ENCODE peak calls at places on chromosomes 6 and 20, in eight cellular contexts. O is activated CD8-positive, alpha-beta memory T cell treated with anti-CD3 and anti-CD28 coated beads for 48 hours; W is lung; H is AG09309; A is NCI-H510A; I is mesenchymal stem cell; Z is iris pigment epithelial cell; K is NCI-H1048. B is an unnamed sample.

GRCh38 chr6:155628315-155628714 is 172.7 kb upstream of the NOX3 start:
- DNase-seq in A (no peak), Z (no peak), H (no peak), W (no peak), I (no peak), O (peak; percentile 6), K (no peak), B (no peak)

GRCh38 chr6:34595332-34596090 is 39.4 kb upstream of the SPDEF start:
- DNase-seq in K (no peak), W (no peak), Z (peak; percentile 63), I (no peak), O (no peak), A (no peak), H (peak; percentile 23), B (no peak)

GRCh38 chr6:5174756-5175155 is 86.0 kb downstream of the LYRM4 start:
- DNase-seq in K (no peak), I (no peak), Z (no peak), W (no peak), H (no peak), O (no peak), A (no peak), B (no peak)

GRCh38 chr6:128538763-128539162 is 18.4 kb upstream of the PTPRK start:
- DNase-seq in O (no peak), K (no peak), H (no peak), A (no peak), I (no peak), W (no peak), Z (peak; percentile 23), B (no peak)

GRCh38 chr6:24403501-24403824 is 727 bp downstream of the MRS2 start:
- DNase-seq in H (no peak), I (no peak), K (no peak), Z (no peak), A (no peak), O (no peak), W (no peak), B (no peak)

GRCh38 chr6:104486003-104486402 is 373.7 kb downstream of the HACE1 start:
- DNase-seq in H (no peak), A (no peak), Z (no peak), O (no peak), I (no peak), K (no peak), W (no peak), B (no peak)

GRCh38 chr6:344816-345340 is 46.7 kb upstream of the IRF4 start:
- DNase-seq in O (no peak), H (no peak), I (peak; percentile 79), A (no peak), W (no peak), K (no peak), Z (no peak), B (no peak)

GRCh38 chr6:130838971-130839370 is 11.8 kb downstream of the SMLR1 start:
- DNase-seq in Z (no peak), A (no peak), K (no peak), I (no peak), O (no peak), H (no peak), W (no peak), B (no peak)

GRCh38 chr6:113995632-113996031 is 24.7 kb upstream of the HDAC2 start:
- DNase-seq in A (peak; percentile 29), K (no peak), Z (peak; percentile 95), I (peak; percentile 92), W (peak; percentile 38), H (peak; percentile 92), O (no peak), B (no peak)

GRCh38 chr6:125274935-125275334 is 26.8 kb downstream of the HDDC2 start:
- DNase-seq in O (no peak), Z (no peak), K (no peak), I (no peak), H (no peak), W (no peak), A (no peak), B (no peak)

GRCh38 chr20:23126281-23127061 is 40.3 kb upstream of the CD93 start:
- DNase-seq in Z (no peak), O (no peak), I (no peak), A (no peak), H (no peak), W (no peak), K (no peak), B (no peak)

GRCh38 chr6:26197736-26198625 is 110.8 kb downstream of the HFE start:
- DNase-seq in Z (peak; percentile 35), K (no peak), O (no peak), H (no peak), I (peak; percentile 52), W (no peak), A (no peak), B (no peak)

GRCh38 chr20:49641683-49642649 is 71.7 kb downstream of the B4GALT5 start:
- DNase-seq in A (peak; percentile 66), H (no peak), K (no peak), I (peak; percentile 40), W (no peak), O (no peak), Z (no peak), B (no peak)

GRCh38 chr6:98828991-98829411 is 5.4 kb upstream of the POU3F2 start:
- DNase-seq in A (peak; percentile 46), I (no peak), K (no peak), H (no peak), Z (no peak), O (no peak), W (no peak), B (no peak)

GRCh38 chr6:34457747-34458462 is 8.0 kb upstream of the PACSIN1 start:
- DNase-seq in A (peak; percentile 73), K (no peak), I (no peak), Z (no peak), H (no peak), W (no peak), O (no peak), B (no peak)

GRCh38 chr20:8432435-8433148 is 300.5 kb downstream of the PLCB1 start:
- DNase-seq in A (no peak), W (no peak), O (no peak), Z (no peak), I (no peak), K (no peak), H (no peak), B (no peak)

GRCh38 chr6:21496749-21497148 is 96.8 kb upstream of the SOX4 start:
- DNase-seq in W (no peak), H (peak; percentile 10), O (no peak), A (no peak), K (no peak), I (no peak), Z (no peak), B (no peak)

GRCh38 chr6:15023448-15023847 is 222.4 kb upstream of the JARID2 start:
- DNase-seq in K (no peak), H (no peak), I (no peak), A (no peak), O (peak; percentile 42), W (no peak), Z (no peak), B (no peak)